ENCODE peak calls at places on chromosomes 13 and 19, in ten cellular contexts. Q is fibroblast of lung; Y is neural progenitor cell; H is stimulated activated naive CD4-positive, alpha-beta T cell; I is stimulated activated CD4-positive, alpha-beta T cell treated with anti-CD3 and anti-CD28 coated beads, Interleukin-4, amount 100 ng/mL, for 24 hours; E is neuronal stem cell; F is DMS 273 treated with DMSO at 0.1 percent for 48 hours; G is psoas muscle; K is NCI-H1436; P is AG04450. O is an unnamed sample.

GRCh38 chr19:986083-986482 is 1.9 kb downstream of the WDR18 start:
- DNase-seq in Q (no peak), Y (no peak), H (no peak), I (no peak), E (no peak), F (no peak), G (no peak), K (no peak), P (no peak), O (no peak)

GRCh38 chr19:18421371-18421959 is 2.3 kb downstream of the SSBP4 start:
- DNase-seq in Q (no peak), Y (no peak), H (no peak), I (no peak), E (no peak), F (no peak), G (no peak), K (no peak), P (no peak), O (no peak)

GRCh38 chr19:5137571-5138124 is 168.7 kb downstream of the KDM4B start:
- DNase-seq in Q (no peak), Y (peak), H (no peak), I (no peak), E (no peak), F (no peak), G (peak), K (no peak), P (no peak), O (no peak)

GRCh38 chr19:17889609-17890214 is 18.0 kb downstream of the SLC5A5 start:
- DNase-seq in Q (peak), Y (peak), H (no peak), I (no peak), E (peak), F (no peak), G (no peak), K (no peak), P (no peak), O (no peak)

GRCh38 chr19:30029721-30030510 is 87.9 kb downstream of the URI1 start:
- DNase-seq in Q (peak), Y (no peak), H (no peak), I (no peak), E (no peak), F (no peak), G (no peak), K (no peak), P (no peak), O (no peak)

GRCh38 chr19:6536138-6536671 is 5.4 kb downstream of the TNFSF9 start:
- DNase-seq in Q (peak), Y (peak), H (peak), I (peak), E (no peak), F (peak), G (peak), K (no peak), P (no peak), O (peak)

GRCh38 chr13:77699059-77699680 is 1.7 kb downstream of the SLAIN1 start:
- DNase-seq in Q (no peak), Y (no peak), H (no peak), I (no peak), E (no peak), F (no peak), G (no peak), K (no peak), P (no peak), O (no peak)

GRCh38 chr13:46893820-46894533 is 2.9 kb downstream of the HTR2A start:
- DNase-seq in Q (peak), Y (peak), H (peak), I (peak), E (peak), F (no peak), G (peak), K (no peak), P (no peak), O (peak)

GRCh38 chr19:6586726-6587092 is 4.2 kb downstream of the CD70 start:
- DNase-seq in Q (no peak), Y (no peak), H (no peak), I (no peak), E (no peak), F (no peak), G (no peak), K (no peak), P (no peak), O (no peak)

GRCh38 chr19:58585442-58586130 is 12.5 kb upstream of the MZF1 start:
- DNase-seq in Q (no peak), Y (no peak), H (no peak), I (no peak), E (no peak), F (no peak), G (no peak), K (no peak), P (no peak), O (no peak)

GRCh38 chr13:103236213-103236612 is 170.0 kb upstream of the SLC10A2 start:
- DNase-seq in Q (no peak), Y (no peak), H (no peak), I (no peak), E (no peak), F (peak), G (no peak), K (no peak), P (no peak), O (no peak)

GRCh38 chr13:85675508-85675907 is 123.7 kb downstream of the SLITRK6 start:
- DNase-seq in Q (no peak), Y (no peak), H (no peak), I (no peak), E (no peak), F (no peak), G (no peak), K (no peak), P (no peak), O (no peak)

GRCh38 chr13:98927954-98928927 is 49.6 kb downstream of the DOCK9 start:
- DNase-seq in Q (peak), Y (no peak), H (no peak), I (no peak), E (no peak), F (no peak), G (no peak), K (no peak), P (peak), O (no peak)

GRCh38 chr19:16184665-16185122 is 516 bp upstream of the FAM32A start:
- DNase-seq in Q (no peak), Y (no peak), H (no peak), I (no peak), E (no peak), F (no peak), G (no peak), K (no peak), P (no peak), O (no peak)

GRCh38 chr19:17456127-17456526 is 4.6 kb downstream of the NXNL1 start:
- DNase-seq in Q (no peak), Y (no peak), H (no peak), I (no peak), E (no peak), F (no peak), G (no peak), K (no peak), P (no peak), O (no peak)

GRCh38 chr13:110331362-110331761 is 24.3 kb downstream of the COL4A2 start:
- DNase-seq in Q (peak), Y (no peak), H (no peak), I (no peak), E (no peak), F (no peak), G (no peak), K (no peak), P (no peak), O (no peak)